ENCODE peak calls at places on chromosomes 7 and 10, in ten cellular contexts. H is pancreas; Y is HCEC 1CT; N is amniotic stem cell; U is HT1080; I is GM12865; P is stimulated activated naive CD8-positive, alpha-beta T cell treated with anti-CD3 and anti-CD28 coated beads, Interleukin-15, Interleukin-2, amounts not matched to agents 100 U/mL and 50 U/mL, for 24 hours; Q is nephron progenitor cell; A is stimulated activated CD4-positive, alpha-beta T cell treated with anti-CD3 and anti-CD28 coated beads, Interleukin-15, amount 100 ng/mL, for 48 hours; R is CD4-positive, CD25-positive, alpha-beta regulatory T cell. V is an unnamed sample.

GRCh38 chr10:71486465-71487114 is 89.9 kb downstream of the CDH23 start:
- DNase-seq in Y (peak), A (peak), H (no peak), N (no peak), P (peak), Q (peak), I (peak), R (peak), U (no peak), V (peak)

GRCh38 chr10:106136175-106136574 is 1028.3 kb downstream of the SORCS1 start:
- DNase-seq in I (no peak), R (no peak), U (peak), Q (no peak), Y (no peak), H (no peak), P (no peak), N (no peak), A (no peak), V (no peak)

GRCh38 chr7:69722836-69723235 is 124.6 kb downstream of the AUTS2 start:
- DNase-seq in P (no peak), R (no peak), H (no peak), A (no peak), N (no peak), I (no peak), Y (no peak), U (no peak), Q (no peak), V (no peak)

GRCh38 chr10:119030421-119031250 is 1.1 kb downstream of the NANOS1 start:
- DNase-seq in I (peak), P (peak), Q (peak), A (peak), N (no peak), U (peak), H (peak), R (peak), Y (peak), V (no peak)

GRCh38 chr10:43253461-43254198 is 13.2 kb downstream of the RASGEF1A start:
- DNase-seq in I (no peak), P (peak), R (no peak), U (no peak), N (no peak), H (peak), Y (no peak), A (no peak), Q (peak), V (no peak)

GRCh38 chr10:4946349-4946717 is 16.9 kb upstream of the AKR1C1 start:
- DNase-seq in U (no peak), Y (no peak), H (no peak), P (no peak), R (no peak), Q (no peak), I (no peak), N (no peak), A (no peak), V (no peak)

GRCh38 chr10:63636812-63637211 is 115.6 kb downstream of the REEP3 start:
- DNase-seq in N (no peak), I (peak), A (no peak), H (no peak), Q (no peak), P (no peak), R (no peak), U (no peak), Y (no peak), V (no peak)

GRCh38 chr10:98446656-98447221 is at the start of gene HPS1:
- DNase-seq in R (peak), I (peak), H (peak), Q (peak), U (peak), P (peak), N (no peak), Y (peak), A (peak), V (peak)

GRCh38 chr10:47346572-47347302 is 1.4 kb upstream of the RBP3 start:
- DNase-seq in R (no peak), A (no peak), N (no peak), Y (peak), P (no peak), I (no peak), Q (no peak), H (no peak), U (no peak), V (no peak)

GRCh38 chr10:75358835-75359421 is 42.6 kb downstream of the ZNF503 start:
- DNase-seq in Q (no peak), U (peak), Y (peak), N (peak), P (no peak), A (no peak), H (no peak), R (no peak), I (no peak), V (no peak)

GRCh38 chr7:46776790-46777189 is 805.1 kb downstream of the TNS3 start:
- DNase-seq in I (peak), A (no peak), U (peak), Y (peak), Q (no peak), P (no peak), N (no peak), R (no peak), H (no peak), V (peak)

GRCh38 chr10:114551310-114551972 is 106.6 kb downstream of the ABLIM1 start:
- DNase-seq in A (no peak), R (no peak), I (no peak), Q (no peak), N (no peak), H (peak), U (no peak), P (no peak), Y (no peak), V (no peak)

GRCh38 chr7:140404565-140405080 is 765 bp downstream of the RAB19 start:
- DNase-seq in I (no peak), R (no peak), U (no peak), H (no peak), N (no peak), A (no peak), P (no peak), Y (no peak), Q (peak), V (peak)

GRCh38 chr7:118153551-118154177 is 30.3 kb upstream of the LSM8 start:
- DNase-seq in A (no peak), P (peak), Q (peak), I (peak), U (peak), H (no peak), Y (peak), R (peak), N (no peak), V (no peak)

GRCh38 chr7:29336851-29337627 is 142.5 kb downstream of the CHN2 start:
- DNase-seq in H (peak), N (no peak), P (no peak), A (no peak), Q (no peak), U (no peak), Y (no peak), R (no peak), I (no peak), V (no peak)

GRCh38 chr7:22801907-22802306 is 20.7 kb downstream of the TOMM7 start:
- DNase-seq in R (no peak), H (no peak), N (no peak), Q (no peak), I (no peak), A (no peak), Y (no peak), U (no peak), P (no peak), V (no peak)

GRCh38 chr10:70320751-70321150 is 36.9 kb upstream of the NPFFR1 start:
- DNase-seq in U (no peak), P (no peak), I (no peak), H (no peak), R (no peak), N (no peak), Y (no peak), A (no peak), Q (no peak), V (no peak)

GRCh38 chr7:920351-921070 is 34.0 kb downstream of the ADAP1 start:
- DNase-seq in Q (peak), N (no peak), I (no peak), A (no peak), P (peak), Y (no peak), H (peak), R (no peak), U (no peak), V (no peak)

GRCh38 chr7:154789404-154789803 is 213.5 kb downstream of the PAXIP1 start:
- DNase-seq in P (no peak), Q (peak), Y (no peak), R (no peak), A (no peak), N (no peak), H (no peak), U (peak), I (no peak), V (peak)

GRCh38 chr10:59622320-59622901 is 87.2 kb downstream of the SLC16A9 start:
- DNase-seq in Q (peak), I (peak), H (peak), R (peak), N (no peak), A (peak), Y (peak), P (peak), U (peak), V (peak)

GRCh38 chr7:151796091-151796870 is 80.6 kb downstream of the PRKAG2 start:
- DNase-seq in I (no peak), H (no peak), P (peak), Y (peak), U (peak), A (no peak), R (no peak), Q (no peak), N (no peak), V (no peak)

GRCh38 chr7:28708033-28708451 is 250.1 kb downstream of the TRIL start:
- DNase-seq in N (no peak), P (no peak), Y (peak), A (no peak), R (no peak), H (no peak), Q (peak), I (no peak), U (no peak), V (no peak)

GRCh38 chr7:36034020-36034419 is 119.0 kb upstream of the EEPD1 start:
- DNase-seq in N (no peak), H (no peak), I (no peak), R (no peak), A (no peak), U (peak), Y (peak), Q (no peak), P (no peak), V (no peak)

GRCh38 chr7:770336-770735 is 43.3 kb upstream of the PRKAR1B start:
- DNase-seq in Y (no peak), Q (no peak), A (no peak), H (no peak), U (no peak), N (no peak), P (no peak), I (no peak), R (no peak), V (no peak)

GRCh38 chr7:91554893-91555292 is 290.7 kb downstream of the FZD1 start:
- DNase-seq in R (no peak), Q (no peak), Y (no peak), N (no peak), A (no peak), U (no peak), I (no peak), P (no peak), H (no peak), V (no peak)

GRCh38 chr7:100965051-100965722 is 4.2 kb upstream of the MUC12 start:
- DNase-seq in N (no peak), H (no peak), A (no peak), I (no peak), P (no peak), R (no peak), Q (no peak), U (no peak), Y (no peak), V (no peak)

GRCh38 chr7:112665709-112666108 is 124.5 kb downstream of the TMEM168 start:
- DNase-seq in Q (no peak), N (no peak), P (no peak), I (no peak), H (no peak), R (no peak), A (no peak), U (no peak), Y (peak), V (peak)

GRCh38 chr10:110901954-110902819 is 16.8 kb downstream of the BBIP1 start:
- DNase-seq in U (peak), R (no peak), N (no peak), I (no peak), A (no peak), P (peak), Q (no peak), Y (peak), H (no peak), V (no peak)

GRCh38 chr10:42594246-42594650 is 44.1 kb downstream of the ZNF33B start:
- DNase-seq in Q (no peak), N (no peak), Y (peak), R (no peak), U (no peak), P (no peak), I (no peak), A (no peak), H (no peak), V (no peak)

GRCh38 chr7:11026452-11027359 is 53.0 kb downstream of the PHF14 start:
- DNase-seq in P (no peak), I (no peak), R (no peak), Q (no peak), A (no peak), U (no peak), Y (no peak), H (no peak), N (no peak), V (no peak)

GRCh38 chr7:109844362-109844761 is 1246.6 kb upstream of the LRRN3 start:
- DNase-seq in I (peak), Y (no peak), R (peak), A (no peak), N (no peak), Q (no peak), H (no peak), U (no peak), P (no peak), V (peak)

GRCh38 chr10:60666221-60666620 is 112.1 kb upstream of the CDK1 start:
- DNase-seq in H (no peak), Y (no peak), Q (no peak), I (no peak), R (no peak), U (no peak), N (no peak), P (no peak), A (no peak), V (no peak)

GRCh38 chr7:99365318-99366141 is 9.0 kb upstream of the ARPC1B start:
- DNase-seq in Y (no peak), H (no peak), R (peak), N (no peak), U (peak), I (peak), Q (peak), P (peak), A (no peak), V (peak)

GRCh38 chr7:55070271-55070743 is 51.5 kb downstream of the EGFR start:
- DNase-seq in R (no peak), U (no peak), Q (no peak), I (no peak), A (no peak), P (no peak), N (no peak), H (no peak), Y (no peak), V (no peak)

GRCh38 chr7:128221929-128222403 is 19.1 kb upstream of the LEP start:
- DNase-seq in I (no peak), R (no peak), Q (no peak), U (peak), P (no peak), H (no peak), Y (peak), N (no peak), A (no peak), V (no peak)

GRCh38 chr10:14700551-14700950 is 74.1 kb downstream of the FAM107B start:
- DNase-seq in Q (no peak), U (no peak), I (no peak), P (no peak), N (no peak), H (no peak), Y (no peak), A (no peak), R (no peak), V (no peak)

GRCh38 chr7:65722361-65722792 is 150.5 kb upstream of the VKORC1L1 start:
- DNase-seq in Q (peak), I (peak), P (peak), H (peak), R (peak), Y (peak), A (peak), N (no peak), U (no peak), V (peak)

V was measured in T47D.